ENCODE peak calls at places on chromosomes 3 and 15, in seven cellular contexts. Y, P, L, I, Z, H and J are unnamed samples.

GRCh38 chr3:126553284-126553811 is 5.4 kb downstream of the C3orf22 start:
- DNase-seq in Y (no peak), P (no peak), L (no peak), I (no peak), Z (no peak), H (no peak), J (peak)

GRCh38 chr3:102060814-102061213 is 211.5 kb downstream of the NFKBIZ start:
- DNase-seq in Y (peak), P (no peak), L (peak), I (no peak), Z (no peak), H (no peak), J (no peak)

GRCh38 chr15:25543156-25543555 is 104.3 kb upstream of the UBE3A start:
- DNase-seq in Y (no peak), P (no peak), L (no peak), I (no peak), Z (peak), H (peak), J (no peak)

GRCh38 chr3:186124618-186125017 is 15.7 kb upstream of the ETV5 start:
- DNase-seq in Y (no peak), P (no peak), L (no peak), I (no peak), Z (no peak), H (no peak), J (no peak)

GRCh38 chr3:195306359-195306758 is 35.4 kb upstream of the XXYLT1 start:
- DNase-seq in Y (no peak), P (no peak), L (no peak), I (no peak), Z (no peak), H (no peak), J (no peak)

GRCh38 chr15:54636147-54636546 is 560.6 kb downstream of the RSL24D1 start:
- DNase-seq in Y (no peak), P (no peak), L (no peak), I (no peak), Z (no peak), H (no peak), J (no peak)

GRCh38 chr3:138125548-138126221 is 6.5 kb downstream of the A4GNT start:
- DNase-seq in Y (no peak), P (no peak), L (peak), I (no peak), Z (no peak), H (no peak), J (no peak)

GRCh38 chr15:22902578-22902977 is 64.1 kb downstream of the NIPA2 start:
- DNase-seq in Y (no peak), P (peak), L (no peak), I (no peak), Z (no peak), H (no peak), J (no peak)

GRCh38 chr15:85407421-85408269 is 27.2 kb downstream of the AKAP13 start:
- DNase-seq in Y (peak), P (no peak), L (peak), I (no peak), Z (no peak), H (peak), J (no peak)

GRCh38 chr3:185758912-185759311 is 65.9 kb downstream of the IGF2BP2 start:
- DNase-seq in Y (peak), P (no peak), L (no peak), I (no peak), Z (no peak), H (no peak), J (no peak)

GRCh38 chr15:66842710-66843441 is 140.8 kb downstream of the SMAD6 start:
- DNase-seq in Y (peak), P (no peak), L (peak), I (peak), Z (peak), H (peak), J (no peak)

GRCh38 chr3:61682671-61683408 is 121.5 kb downstream of the PTPRG start:
- DNase-seq in Y (no peak), P (no peak), L (no peak), I (peak), Z (no peak), H (peak), J (no peak)

GRCh38 chr15:45187894-45188830 is at the start of gene SHF:
- DNase-seq in Y (no peak), P (peak), L (no peak), I (peak), Z (peak), H (no peak), J (no peak)

GRCh38 chr3:71972031-71972430 is 187.1 kb upstream of the PROK2 start:
- DNase-seq in Y (no peak), P (peak), L (no peak), I (no peak), Z (no peak), H (no peak), J (no peak)

GRCh38 chr15:92451225-92451825 is 57.6 kb downstream of the ST8SIA2 start:
- DNase-seq in Y (no peak), P (no peak), L (peak), I (no peak), Z (no peak), H (peak), J (no peak)

GRCh38 chr3:38548154-38548931 is 52.2 kb downstream of the EXOG start:
- DNase-seq in Y (peak), P (no peak), L (no peak), I (no peak), Z (no peak), H (no peak), J (no peak)